ENCODE peak calls at places on chromosomes 7 and 10, in nine cellular contexts. X, M, A, I, S, Y, Q, V and W are unnamed samples.

GRCh38 chr7:142636751-142637150 is 112.5 kb upstream of the PRSS1 start:
- DNase-seq in X (no peak), M (no peak), A (no peak), I (no peak), S (no peak), Y (no peak), Q (no peak), V (no peak), W (no peak)

GRCh38 chr7:76318488-76319353 is 16.2 kb downstream of the HSPB1 start:
- DNase-seq in X (peak; percentile 84), M (peak; percentile 88), A (peak; percentile 93), I (peak; percentile 59), S (peak; percentile 91), Y (peak; percentile 92), Q (peak; percentile 83), V (peak; percentile 55), W (peak; percentile 97)

GRCh38 chr10:103967433-103968142 is 648 bp downstream of the SLK start:
- DNase-seq in X (peak; percentile 42), M (peak; percentile 36), A (peak; percentile 30), I (no peak), S (no peak), Y (peak; percentile 30), Q (no peak), V (no peak), W (peak; percentile 21)

GRCh38 chr7:27375958-27376357 is 133.4 kb downstream of the EVX1 start:
- DNase-seq in X (no peak), M (no peak), A (no peak), I (no peak), S (no peak), Y (no peak), Q (no peak), V (no peak), W (no peak)

GRCh38 chr10:91775731-91776130 is 22.5 kb upstream of the TNKS2 start:
- DNase-seq in X (no peak), M (no peak), A (no peak), I (no peak), S (no peak), Y (no peak), Q (no peak), V (no peak), W (no peak)

GRCh38 chr10:97050205-97050745 is 135.5 kb downstream of the SLIT1 start:
- DNase-seq in X (no peak), M (no peak), A (no peak), I (no peak), S (peak; percentile 40), Y (no peak), Q (no peak), V (no peak), W (no peak)

GRCh38 chr7:75977741-75978140 is 16.7 kb downstream of the TMEM120A start:
- DNase-seq in X (no peak), M (peak; percentile 86), A (peak; percentile 80), I (no peak), S (peak; percentile 92), Y (peak; percentile 87), Q (no peak), V (no peak), W (no peak)

GRCh38 chr10:132533571-132534260 is 3.9 kb upstream of the INPP5A start:
- DNase-seq in X (no peak), M (no peak), A (no peak), I (no peak), S (peak; percentile 54), Y (no peak), Q (no peak), V (no peak), W (no peak)

GRCh38 chr10:132516771-132517725 is 20.5 kb upstream of the INPP5A start:
- DNase-seq in X (peak; percentile 61), M (peak; percentile 99), A (peak; percentile 98), I (peak; percentile 86), S (peak; percentile 99), Y (peak; percentile 97), Q (peak; percentile 92), V (no peak), W (peak; percentile 99)

GRCh38 chr10:26448706-26449435 is 10.7 kb downstream of the APBB1IP start:
- DNase-seq in X (no peak), M (no peak), A (no peak), I (no peak), S (no peak), Y (no peak), Q (no peak), V (peak; percentile 92), W (no peak)

GRCh38 chr10:114825513-114826253 is 4.1 kb downstream of the FHIP2A start:
- DNase-seq in X (peak; percentile 62), M (peak; percentile 69), A (peak; percentile 95), I (no peak), S (no peak), Y (peak; percentile 93), Q (no peak), V (no peak), W (peak; percentile 92)

GRCh38 chr10:114504769-114505579 is 100.7 kb upstream of the AFAP1L2 start:
- DNase-seq in X (peak; percentile 79), M (peak; percentile 94), A (peak; percentile 97), I (peak; percentile 72), S (no peak), Y (peak; percentile 93), Q (no peak), V (no peak), W (peak; percentile 90)

GRCh38 chr7:143048827-143049226 is 3.3 kb upstream of the OR6V1 start:
- DNase-seq in X (peak; percentile 4), M (no peak), A (peak; percentile 50), I (no peak), S (no peak), Y (peak; percentile 65), Q (no peak), V (no peak), W (no peak)

GRCh38 chr10:101783736-101784118 is 481 bp upstream of the NPM3 start:
- DNase-seq in X (peak; percentile 22), M (peak; percentile 24), A (no peak), I (no peak), S (no peak), Y (peak; percentile 43), Q (no peak), V (no peak), W (no peak)

GRCh38 chr7:104185346-104185745 is 22.5 kb downstream of the ORC5 start:
- DNase-seq in X (peak; percentile 23), M (no peak), A (peak; percentile 10), I (no peak), S (no peak), Y (peak; percentile 24), Q (no peak), V (no peak), W (no peak)

GRCh38 chr7:156192921-156193320 is 380.7 kb upstream of the SHH start:
- DNase-seq in X (no peak), M (no peak), A (no peak), I (no peak), S (peak; percentile 11), Y (no peak), Q (no peak), V (no peak), W (no peak)

DNA sequence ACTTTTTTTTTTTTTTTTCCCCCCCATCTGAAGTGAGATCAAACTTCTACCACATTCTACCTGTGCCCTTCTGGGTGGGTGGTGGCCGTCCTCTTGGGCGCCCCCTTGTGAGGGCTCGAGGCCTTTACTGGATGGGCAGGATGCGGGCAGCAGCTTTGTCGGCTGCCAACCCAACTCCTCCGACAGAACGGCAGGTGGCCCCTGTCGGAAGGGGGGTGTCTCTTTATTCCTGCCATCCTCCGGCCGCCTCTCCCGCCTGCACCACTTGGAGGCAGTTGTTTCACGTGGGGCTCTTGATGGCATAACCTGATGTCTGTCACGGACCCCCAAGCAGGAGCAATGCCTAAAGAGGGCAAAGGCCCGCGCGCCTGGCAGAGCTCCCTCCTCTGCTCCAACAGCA is 31.0 kb downstream of the AMZ1 start:
- DNase-seq in X (no peak), M (no peak), A (no peak), I (no peak), S (no peak), Y (no peak), Q (no peak), V (peak; percentile 54), W (no peak)
- TF ChIP-seq CTCF in X (peak; percentile 18), M (peak; percentile 37), A (peak; percentile 34), I (no peak), S (peak; percentile 15), Y (peak; percentile 41), Q (peak; percentile 41), V (peak; percentile 69), W (peak; percentile 23)

DNA sequence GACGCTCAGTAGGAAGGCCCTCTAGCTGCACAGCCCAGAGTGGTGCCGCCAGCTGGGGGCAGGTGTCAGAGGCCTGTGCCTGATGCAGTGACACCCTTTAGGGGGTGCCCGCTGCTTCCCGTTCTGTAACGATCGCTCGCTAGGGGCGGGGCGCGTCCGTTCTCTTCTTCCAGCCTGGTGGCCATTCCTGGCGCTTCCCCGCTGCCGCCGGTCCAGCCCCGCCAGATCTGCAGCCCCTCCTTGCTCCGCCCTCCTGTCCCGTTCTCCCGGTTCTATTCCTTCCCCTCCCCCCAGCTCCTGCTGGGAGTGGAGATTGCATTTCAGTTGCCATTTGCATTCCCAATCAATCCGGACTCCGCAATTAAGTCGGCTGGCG is 39.2 kb downstream of the AGAP3 start:
- DNase-seq in X (no peak), M (peak; percentile 38), A (no peak), I (no peak), S (no peak), Y (no peak), Q (no peak), V (no peak), W (peak; percentile 66)
- H3K4me3 ChIP-seq in X (no peak overlapping the region), M (peak overlapping the region; percentile 32), A (no peak overlapping the region), I (peak overlapping the region; percentile 39), S (peak overlapping the region; percentile 42), Y (peak overlapping the region; percentile 34), Q (peak overlapping the region; percentile 19), V (no peak overlapping the region), W (peak overlapping the region; percentile 32)

DNA sequence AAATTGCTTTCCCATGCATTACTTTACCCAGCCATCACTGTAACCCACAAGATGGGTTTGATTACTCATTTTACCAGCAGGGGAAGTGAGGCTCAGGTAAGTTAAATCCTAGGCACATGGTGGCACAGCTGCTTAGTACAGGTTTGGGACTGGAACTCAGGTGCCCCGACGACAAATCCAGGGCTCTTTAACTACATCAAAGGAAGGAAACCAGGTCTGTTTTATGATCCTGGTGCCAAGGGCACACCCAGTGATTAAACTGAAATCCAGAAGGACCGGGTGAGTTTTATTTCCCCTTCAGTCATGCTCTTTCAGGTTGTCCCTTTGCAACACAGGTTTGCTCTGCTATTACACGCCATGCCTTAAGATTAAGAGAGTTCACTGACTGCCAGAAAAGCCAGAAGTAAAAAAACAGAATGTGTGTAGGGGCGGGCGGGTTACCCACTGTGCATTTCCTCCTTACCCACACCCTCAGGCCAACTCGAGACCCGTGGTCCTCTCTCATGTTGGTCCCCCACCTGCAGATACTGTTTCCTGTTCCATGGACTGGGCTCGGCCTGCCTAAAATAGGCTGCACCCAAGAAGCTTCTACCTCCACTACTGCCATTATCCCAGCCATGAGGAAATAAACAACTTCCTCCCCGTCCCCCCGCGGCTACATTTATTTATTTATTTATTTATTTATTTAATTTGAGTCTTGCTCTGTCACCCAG is 55.2 kb upstream of the KDM7A start:
- DNase-seq in X (peak; percentile 27), M (no peak), A (no peak), I (no peak), S (no peak), Y (no peak), Q (no peak), V (no peak), W (no peak)
- TF ChIP-seq CTCF in X (no peak), M (peak; percentile 3), A (no peak), I (no peak), S (no peak), Y (no peak), Q (no peak), V (peak; percentile 1), W (no peak)

DNA sequence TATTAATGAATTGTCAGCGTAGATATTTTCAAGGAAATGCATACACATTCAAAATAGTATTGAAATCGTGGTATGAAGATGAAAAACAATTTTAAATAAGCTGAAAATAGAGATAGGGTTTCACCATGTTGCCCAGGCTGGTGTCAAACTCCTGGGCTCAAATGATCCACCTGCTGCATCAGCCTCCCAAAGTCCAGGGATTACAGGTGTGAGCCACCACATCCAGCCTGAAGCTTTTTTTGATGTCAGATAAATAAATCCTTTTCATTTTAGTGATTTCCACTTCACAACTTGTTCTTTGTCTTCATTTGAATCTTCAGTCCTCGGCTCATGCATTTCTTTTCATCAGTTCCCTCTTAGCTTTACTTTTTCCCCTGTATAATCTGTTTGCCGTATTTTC is 4.6 kb downstream of the CDK13 start:
- DNase-seq in X (no peak), M (no peak), A (no peak), I (no peak), S (no peak), Y (no peak), Q (no peak), V (no peak), W (no peak)
- H3K4me3 ChIP-seq in X (peak overlapping the region; percentile 53), M (no peak overlapping the region), A (no peak overlapping the region), I (no peak overlapping the region), S (no peak overlapping the region), Y (no peak overlapping the region), Q (peak overlapping the region; percentile 91), V (peak overlapping the region; percentile 99), W (no peak overlapping the region)